ENCODE peak calls at places on chromosome 2, in ten cellular contexts. F, A, P, Z, L, O, W, U, N and I are unnamed samples.

GRCh38 chr2:26324903-26325302 is 21.0 kb upstream of the SELENOI start:
- DNase-seq in F (no peak), A (no peak), P (no peak), Z (no peak), L (no peak), O (no peak), W (no peak), U (no peak), N (no peak), I (no peak)

GRCh38 chr2:152693033-152693432 is 24.2 kb downstream of the PRPF40A start:
- DNase-seq in F (no peak), A (no peak), P (no peak), Z (no peak), L (no peak), O (no peak), W (no peak), U (no peak), N (no peak), I (no peak)

GRCh38 chr2:199160081-199160480 is 297.7 kb downstream of the SATB2 start:
- DNase-seq in F (no peak), A (no peak), P (no peak), Z (no peak), L (no peak), O (no peak), W (no peak), U (no peak), N (no peak), I (no peak)

GRCh38 chr2:182144039-182144779 is 158.6 kb downstream of the PPP1R1C start:
- DNase-seq in F (no peak), A (peak), P (no peak), Z (no peak), L (no peak), O (no peak), W (no peak), U (no peak), N (no peak), I (no peak)

GRCh38 chr2:17878222-17879136 is at the start of gene KCNS3:
- DNase-seq in F (no peak), A (peak), P (peak), Z (no peak), L (peak), O (no peak), W (peak), U (no peak), N (peak), I (peak)

GRCh38 chr2:164711246-164712138 is 90.2 kb upstream of the GRB14 start:
- DNase-seq in F (no peak), A (no peak), P (no peak), Z (no peak), L (no peak), O (peak), W (no peak), U (no peak), N (no peak), I (no peak)

GRCh38 chr2:112006076-112006410 is 49.0 kb upstream of the TMEM87B start:
- DNase-seq in F (no peak), A (no peak), P (no peak), Z (no peak), L (no peak), O (no peak), W (peak), U (no peak), N (no peak), I (peak)

GRCh38 chr2:96537066-96537733 is 648 bp downstream of the ARID5A start:
- DNase-seq in F (peak), A (peak), P (peak), Z (peak), L (peak), O (no peak), W (peak), U (no peak), N (peak), I (peak)

GRCh38 chr2:15941970-15942710 is 1.8 kb downstream of the MYCN start:
- DNase-seq in F (no peak), A (peak), P (no peak), Z (peak), L (peak), O (no peak), W (no peak), U (no peak), N (no peak), I (no peak)

GRCh38 chr2:171289336-171289735 is 128.6 kb upstream of the TLK1 start:
- DNase-seq in F (no peak), A (no peak), P (no peak), Z (no peak), L (no peak), O (no peak), W (no peak), U (no peak), N (no peak), I (no peak)

GRCh38 chr2:172113617-172114016 is 10.9 kb upstream of the DLX2 start:
- DNase-seq in F (no peak), A (peak), P (no peak), Z (no peak), L (no peak), O (peak), W (peak), U (no peak), N (no peak), I (no peak)

GRCh38 chr2:205659922-205660321 is 22.4 kb upstream of the NRP2 start:
- DNase-seq in F (no peak), A (no peak), P (no peak), Z (no peak), L (no peak), O (no peak), W (no peak), U (no peak), N (no peak), I (no peak)

GRCh38 chr2:8120979-8121825 is 560.7 kb upstream of the ID2 start:
- DNase-seq in F (no peak), A (no peak), P (no peak), Z (no peak), L (no peak), O (peak), W (peak), U (no peak), N (no peak), I (no peak)

GRCh38 chr2:69915050-69915945 is at the start of gene MXD1:
- DNase-seq in F (no peak), A (peak), P (peak), Z (peak), L (peak), O (no peak), W (no peak), U (no peak), N (no peak), I (no peak)

GRCh38 chr2:68706637-68707036 is 28.0 kb upstream of the ARHGAP25 start:
- DNase-seq in F (no peak), A (no peak), P (no peak), Z (no peak), L (no peak), O (no peak), W (no peak), U (no peak), N (no peak), I (no peak)

GRCh38 chr2:223613017-223613950 is 11.1 kb upstream of the SCG2 start:
- DNase-seq in F (peak), A (peak), P (peak), Z (peak), L (peak), O (peak), W (peak), U (peak), N (peak), I (peak)

GRCh38 chr2:63788070-63788469 is 53.6 kb upstream of the UGP2 start:
- DNase-seq in F (no peak), A (no peak), P (no peak), Z (no peak), L (no peak), O (no peak), W (peak), U (no peak), N (no peak), I (no peak)

GRCh38 chr2:184530239-184530638 is 68.1 kb upstream of the ZNF804A start:
- DNase-seq in F (no peak), A (no peak), P (no peak), Z (no peak), L (peak), O (no peak), W (no peak), U (no peak), N (peak), I (no peak)

GRCh38 chr2:23312996-23313606 is 71.9 kb upstream of the KLHL29 start:
- DNase-seq in F (no peak), A (peak), P (no peak), Z (no peak), L (no peak), O (no peak), W (no peak), U (no peak), N (no peak), I (peak)

GRCh38 chr2:36818542-36818941 is 122.0 kb downstream of the VIT start:
- DNase-seq in F (no peak), A (no peak), P (no peak), Z (no peak), L (no peak), O (no peak), W (no peak), U (no peak), N (no peak), I (no peak)

GRCh38 chr2:149084924-149085795 is 46.7 kb downstream of the LYPD6B start:
- DNase-seq in F (no peak), A (no peak), P (no peak), Z (no peak), L (no peak), O (no peak), W (no peak), U (no peak), N (no peak), I (no peak)

GRCh38 chr2:134866498-134867099 is 28.2 kb downstream of the ACMSD start:
- DNase-seq in F (no peak), A (no peak), P (no peak), Z (no peak), L (no peak), O (no peak), W (peak), U (no peak), N (no peak), I (no peak)

GRCh38 chr2:37080674-37081073 is 3.5 kb downstream of the HEATR5B start:
- DNase-seq in F (no peak), A (no peak), P (no peak), Z (no peak), L (no peak), O (no peak), W (no peak), U (no peak), N (no peak), I (no peak)

GRCh38 chr2:173982182-173982714 is 17.1 kb upstream of the SP3 start:
- DNase-seq in F (no peak), A (no peak), P (no peak), Z (no peak), L (no peak), O (no peak), W (no peak), U (no peak), N (no peak), I (no peak)

GRCh38 chr2:168160897-168161296 is 86.5 kb downstream of the STK39 start:
- DNase-seq in F (no peak), A (peak), P (no peak), Z (no peak), L (no peak), O (peak), W (no peak), U (no peak), N (no peak), I (no peak)

GRCh38 chr2:95346738-95347671 is 49.9 kb downstream of the KCNIP3 start:
- DNase-seq in F (peak), A (peak), P (no peak), Z (peak), L (peak), O (no peak), W (no peak), U (peak), N (peak), I (no peak)

GRCh38 chr2:16005389-16005788 is 65.0 kb downstream of the MYCN start:
- DNase-seq in F (no peak), A (no peak), P (no peak), Z (no peak), L (no peak), O (no peak), W (no peak), U (no peak), N (no peak), I (no peak)

GRCh38 chr2:228599781-228600180 is 418.3 kb upstream of the SPHKAP start:
- DNase-seq in F (no peak), A (no peak), P (no peak), Z (no peak), L (no peak), O (no peak), W (no peak), U (no peak), N (no peak), I (no peak)

GRCh38 chr2:210224660-210225460 is at the start of gene ACADL:
- DNase-seq in F (peak), A (peak), P (peak), Z (peak), L (peak), O (no peak), W (no peak), U (peak), N (peak), I (no peak)

GRCh38 chr2:240797914-240798313 is 22.1 kb downstream of the KIF1A start:
- DNase-seq in F (no peak), A (no peak), P (peak), Z (no peak), L (peak), O (no peak), W (no peak), U (no peak), N (no peak), I (no peak)

GRCh38 chr2:85184990-85185389 is 51.8 kb downstream of the TCF7L1 start:
- DNase-seq in F (no peak), A (no peak), P (no peak), Z (no peak), L (no peak), O (no peak), W (no peak), U (no peak), N (no peak), I (no peak)

GRCh38 chr2:219766658-219767057 is 139.2 kb downstream of the SLC4A3 start:
- DNase-seq in F (no peak), A (no peak), P (no peak), Z (no peak), L (no peak), O (no peak), W (no peak), U (no peak), N (no peak), I (no peak)

DNA sequence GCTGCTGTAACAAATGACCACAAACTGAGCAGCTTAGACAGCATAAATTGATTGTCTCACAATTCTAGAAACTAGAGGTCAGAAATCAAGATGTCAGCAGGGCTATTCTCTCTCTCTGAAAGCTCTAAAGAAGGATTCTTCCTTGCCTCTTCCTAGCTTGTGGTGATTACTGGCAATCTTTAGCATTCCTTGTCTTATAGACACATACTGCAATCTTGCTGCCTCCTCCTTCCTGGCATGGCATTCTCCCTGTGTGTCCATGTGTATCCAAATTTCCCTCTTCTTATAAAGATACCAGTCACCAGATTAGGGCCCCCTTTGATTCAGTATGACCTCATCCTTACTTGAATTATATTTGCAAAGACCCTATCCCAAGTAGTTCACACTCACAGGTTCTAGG is 2.3 kb downstream of the ASB3 start:
- DNase-seq in F (no peak), A (no peak), P (no peak), Z (no peak), L (no peak), O (no peak), W (peak), U (no peak), N (no peak), I (no peak)
- H3K27ac ChIP-seq in F (no peak), A (no peak), P (no peak), Z (no peak), L (no peak), O (no peak), W (no peak), U (no peak), N (no peak), I (no peak)

DNA sequence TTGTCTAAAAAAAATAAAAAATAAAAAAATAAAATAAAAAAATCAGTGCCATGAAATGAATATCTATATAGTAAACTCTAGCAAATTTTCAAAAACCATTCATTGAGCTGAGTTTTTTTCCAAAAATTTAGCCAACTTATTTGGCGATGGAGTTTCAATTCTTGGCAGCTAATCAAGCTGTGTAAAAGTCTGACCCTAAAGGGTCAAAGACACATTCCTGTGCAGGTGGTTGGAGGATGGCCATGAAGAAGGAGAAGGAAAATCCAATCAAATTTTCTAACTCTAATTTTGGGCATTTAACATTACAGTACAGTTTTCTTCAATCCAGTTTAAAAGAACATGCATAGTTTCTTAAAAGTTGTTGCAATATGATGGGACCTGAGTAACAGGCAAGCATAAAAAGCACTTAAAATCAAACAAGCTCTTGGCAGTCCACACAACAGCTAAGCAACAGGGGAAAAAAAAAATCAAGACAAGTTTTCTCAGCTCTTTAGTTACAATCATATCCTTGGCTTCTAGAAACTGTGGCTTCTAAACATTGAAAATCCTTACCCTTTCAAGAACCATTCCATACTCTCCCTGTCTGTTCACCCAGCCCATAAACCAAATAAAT is 54.5 kb downstream of the ACVR1 start:
- DNase-seq in F (no peak), A (no peak), P (no peak), Z (no peak), L (no peak), O (no peak), W (no peak), U (no peak), N (no peak), I (no peak)
- H3K27ac ChIP-seq in F (no peak), A (no peak), P (peak), Z (no peak), L (no peak), O (no peak), W (no peak), U (no peak), N (no peak), I (no peak)

GRCh38 chr2:189610700-189611099 is 30.1 kb upstream of the SLC40A1 start:
- DNase-seq in F (no peak), A (no peak), P (no peak), Z (no peak), L (no peak), O (no peak), W (no peak), U (no peak), N (no peak), I (no peak)

GRCh38 chr2:189614585-189614984 is 34.0 kb upstream of the SLC40A1 start:
- DNase-seq in F (no peak), A (no peak), P (no peak), Z (no peak), L (no peak), O (no peak), W (no peak), U (no peak), N (no peak), I (no peak)

GRCh38 chr2:189613650-189614420 is 33.2 kb upstream of the SLC40A1 start:
- DNase-seq in F (no peak), A (no peak), P (no peak), Z (peak), L (no peak), O (no peak), W (peak), U (peak), N (no peak), I (no peak)

GRCh38 chr2:189609853-189610252 is 29.3 kb upstream of the SLC40A1 start:
- DNase-seq in F (no peak), A (no peak), P (no peak), Z (no peak), L (no peak), O (no peak), W (no peak), U (no peak), N (no peak), I (no peak)

DNA sequence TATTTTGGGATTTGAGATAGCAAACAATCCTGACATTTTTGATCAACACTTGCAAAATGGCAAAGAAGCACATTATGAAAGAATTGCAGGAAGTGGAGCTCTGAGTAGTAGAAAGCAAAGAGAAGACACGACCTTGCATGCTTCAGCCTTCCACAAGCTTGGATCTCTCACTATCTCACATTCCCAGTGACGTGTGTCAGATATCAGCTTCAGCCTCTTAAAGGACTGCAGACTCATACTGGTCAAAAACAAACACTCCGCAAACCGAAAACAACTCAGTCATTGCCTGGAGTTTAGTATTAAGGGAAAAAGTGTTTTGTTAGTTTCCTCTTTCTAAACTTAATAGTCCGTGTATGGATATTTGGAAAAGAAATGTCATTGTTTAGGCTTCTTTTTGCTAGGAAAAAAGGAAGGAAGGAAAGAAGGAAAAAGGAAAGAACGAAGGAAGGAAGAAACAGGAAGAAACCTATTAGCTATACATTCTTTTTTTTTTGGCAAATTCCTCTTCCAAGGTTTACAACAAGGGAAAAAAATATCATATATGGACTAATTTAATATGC is 32.6 kb upstream of the SLC40A1 start:
- DNase-seq in F (no peak), A (no peak), P (no peak), Z (peak), L (no peak), O (peak), W (peak), U (peak), N (no peak), I (peak)
- H3K27ac ChIP-seq in F (no peak), A (no peak), P (peak), Z (no peak), L (no peak), O (peak), W (peak), U (peak), N (peak), I (peak)

GRCh38 chr2:67259581-67260347 is 137.4 kb upstream of the ETAA1 start:
- DNase-seq in F (no peak), A (peak), P (no peak), Z (peak), L (peak), O (no peak), W (peak), U (peak), N (no peak), I (peak)
- H3K27ac ChIP-seq in F (peak), A (no peak), P (peak), Z (no peak), L (peak), O (no peak), W (peak), U (peak), N (peak), I (peak)

GRCh38 chr2:19868705-19869550 is 32.9 kb downstream of the TTC32 start:
- DNase-seq in F (peak), A (peak), P (peak), Z (peak), L (peak), O (no peak), W (no peak), U (no peak), N (peak), I (no peak)
- H3K27ac ChIP-seq in F (no peak), A (no peak), P (no peak), Z (no peak), L (no peak), O (no peak), W (no peak), U (no peak), N (peak), I (no peak)

GRCh38 chr2:144084114-144084661 is 435.7 kb downstream of the ZEB2 start:
- DNase-seq in F (no peak), A (no peak), P (no peak), Z (no peak), L (no peak), O (no peak), W (peak), U (peak), N (no peak), I (no peak)

GRCh38 chr2:144091622-144092021 is 428.3 kb downstream of the ZEB2 start:
- DNase-seq in F (no peak), A (no peak), P (no peak), Z (no peak), L (no peak), O (no peak), W (no peak), U (no peak), N (no peak), I (no peak)

GRCh38 chr2:144086965-144087364 is 433.0 kb downstream of the ZEB2 start:
- DNase-seq in F (no peak), A (no peak), P (no peak), Z (no peak), L (no peak), O (no peak), W (peak), U (no peak), N (no peak), I (no peak)

GRCh38 chr2:144083211-144083610 is 436.7 kb downstream of the ZEB2 start:
- DNase-seq in F (no peak), A (no peak), P (no peak), Z (no peak), L (peak), O (no peak), W (peak), U (peak), N (no peak), I (peak)

GRCh38 chr2:144088863-144089262 is 431.1 kb downstream of the ZEB2 start:
- DNase-seq in F (no peak), A (no peak), P (no peak), Z (no peak), L (no peak), O (no peak), W (no peak), U (no peak), N (no peak), I (no peak)
- H3K27ac ChIP-seq in F (no peak), A (no peak), P (no peak), Z (no peak), L (no peak), O (no peak), W (no peak), U (no peak), N (no peak), I (no peak)